ENCODE peak calls at places on chromosomes 1 and 21, in nine cellular contexts. P, Z, I, G, J, X, E, Y and B are unnamed samples.

GRCh38 chr1:54250670-54251069 is 50.7 kb downstream of the MRPL37 start:
- DNase-seq in P (no peak), Z (no peak), I (no peak), G (no peak), J (no peak), X (no peak), E (no peak), Y (no peak), B (no peak)

GRCh38 chr1:39391741-39392679 is 99.4 kb upstream of the BMP8A start:
- DNase-seq in P (no peak), Z (no peak), I (no peak), G (peak; percentile 92), J (no peak), X (no peak), E (no peak), Y (peak; percentile 84), B (no peak)

GRCh38 chr1:174158767-174159252 is 510 bp upstream of the RABGAP1L start:
- DNase-seq in P (no peak), Z (no peak), I (no peak), G (no peak), J (no peak), X (no peak), E (no peak), Y (no peak), B (peak; percentile 79)

GRCh38 chr1:12636098-12636950 is 7.6 kb upstream of the AADACL4 start:
- DNase-seq in P (no peak), Z (no peak), I (peak; percentile 40), G (no peak), J (no peak), X (peak; percentile 37), E (no peak), Y (peak; percentile 94), B (no peak)

GRCh38 chr21:41639766-41640165 is 127.1 kb downstream of the RIPK4 start:
- DNase-seq in P (no peak), Z (no peak), I (no peak), G (no peak), J (no peak), X (no peak), E (no peak), Y (no peak), B (no peak)

GRCh38 chr1:39819091-39819812 is 30.6 kb upstream of the BMP8B start:
- DNase-seq in P (no peak), Z (no peak), I (no peak), G (peak; percentile 15), J (no peak), X (peak; percentile 44), E (no peak), Y (no peak), B (no peak)

GRCh38 chr1:20787775-20788488 is 825 bp upstream of the HP1BP3 start:
- DNase-seq in P (no peak), Z (no peak), I (no peak), G (peak; percentile 49), J (no peak), X (no peak), E (no peak), Y (peak; percentile 71), B (peak; percentile 43)

GRCh38 chr21:38323721-38324591 is 67.2 kb downstream of the KCNJ15 start:
- DNase-seq in P (no peak), Z (no peak), I (no peak), G (peak; percentile 99), J (no peak), X (no peak), E (no peak), Y (peak; percentile 88), B (peak; percentile 94)

GRCh38 chr1:156356262-156356874 is 12.6 kb upstream of the RHBG start:
- DNase-seq in P (no peak), Z (no peak), I (no peak), G (no peak), J (no peak), X (no peak), E (no peak), Y (no peak), B (no peak)

GRCh38 chr1:205834751-205835150 is 15.2 kb downstream of the PM20D1 start:
- DNase-seq in P (no peak), Z (no peak), I (no peak), G (no peak), J (no peak), X (no peak), E (no peak), Y (no peak), B (no peak)

GRCh38 chr21:33266784-33267135 is 593 bp downstream of the IL10RB start:
- DNase-seq in P (no peak), Z (no peak), I (no peak), G (no peak), J (no peak), X (no peak), E (peak; percentile 34), Y (no peak), B (no peak)

GRCh38 chr1:32801096-32801713 is 16.0 kb downstream of the YARS1 start:
- DNase-seq in P (no peak), Z (no peak), I (no peak), G (peak; percentile 75), J (no peak), X (no peak), E (no peak), Y (peak; percentile 81), B (no peak)

GRCh38 chr1:44040856-44041255 is 9.6 kb upstream of the SLC6A9 start:
- DNase-seq in P (no peak), Z (no peak), I (no peak), G (no peak), J (no peak), X (no peak), E (no peak), Y (peak; percentile 28), B (no peak)

GRCh38 chr1:234604726-234605492 is 5.1 kb downstream of the IRF2BP2 start:
- DNase-seq in P (no peak), Z (no peak), I (no peak), G (peak; percentile 38), J (no peak), X (no peak), E (no peak), Y (peak; percentile 69), B (peak; percentile 59)

GRCh38 chr1:244436336-244437102 is 15.2 kb downstream of the ADSS2 start:
- DNase-seq in P (no peak), Z (no peak), I (no peak), G (peak; percentile 9), J (no peak), X (no peak), E (no peak), Y (peak; percentile 71), B (no peak)

GRCh38 chr1:187157552-187157951 is 328.8 kb downstream of the PLA2G4A start:
- DNase-seq in P (no peak), Z (no peak), I (no peak), G (peak; percentile 8), J (no peak), X (no peak), E (no peak), Y (peak; percentile 1), B (no peak)